ENCODE peak calls at places on chromosomes 7 and 10, in eight cellular contexts. A, N, S, P, T, Y, J and F are unnamed samples.

GRCh38 chr10:49220679-49221078 is 32.5 kb upstream of the TMEM273 start:
- DNase-seq in J (no peak), Y (no peak), S (no peak), T (no peak), N (no peak), A (no peak), P (no peak), F (no peak)

GRCh38 chr10:19987931-19988330 is 171.7 kb downstream of the PLXDC2 start:
- DNase-seq in Y (no peak), P (no peak), N (no peak), T (no peak), A (no peak), S (no peak), J (no peak), F (no peak)

GRCh38 chr10:129531969-129532660 is 65.1 kb downstream of the MGMT start:
- DNase-seq in S (no peak), J (no peak), T (no peak), Y (no peak), N (no peak), P (no peak), A (no peak), F (no peak)

GRCh38 chr10:103711351-103711994 is 143.9 kb downstream of the SH3PXD2A start:
- DNase-seq in P (no peak), Y (no peak), S (no peak), J (no peak), T (no peak), A (no peak), N (no peak), F (no peak)

GRCh38 chr7:154484406-154484805 is 432.2 kb downstream of the DPP6 start:
- DNase-seq in Y (no peak), S (no peak), T (no peak), P (no peak), N (no peak), J (no peak), A (no peak), F (no peak)

GRCh38 chr7:94660006-94660405 is 4.1 kb upstream of the SGCE start:
- DNase-seq in J (no peak), T (no peak), P (no peak), A (no peak), S (no peak), N (no peak), Y (peak), F (no peak)

GRCh38 chr7:25894902-25895791 is 256.9 kb upstream of the NFE2L3 start:
- DNase-seq in A (peak), S (peak), P (no peak), Y (peak), N (peak), T (peak), J (peak), F (peak)

GRCh38 chr7:76332073-76332472 is 26.7 kb downstream of the YWHAG start:
- DNase-seq in P (no peak), J (no peak), S (no peak), N (no peak), T (no peak), Y (no peak), A (no peak), F (no peak)

GRCh38 chr7:30179016-30179436 is 44.2 kb downstream of the MTURN start:
- DNase-seq in J (no peak), Y (no peak), T (no peak), N (no peak), A (no peak), S (no peak), P (no peak), F (no peak)

GRCh38 chr7:142459557-142459963 is 201.7 kb upstream of the PRSS58 start:
- DNase-seq in P (no peak), S (no peak), A (peak), N (no peak), J (no peak), Y (peak), T (no peak), F (no peak)

GRCh38 chr7:318476-319266 is 28.7 kb downstream of the FOXL3 start:
- DNase-seq in P (no peak), A (no peak), S (no peak), T (no peak), J (no peak), N (no peak), Y (no peak), F (no peak)

GRCh38 chr7:129741743-129742213 is 130.3 kb downstream of the NRF1 start:
- DNase-seq in S (no peak), J (no peak), P (no peak), A (no peak), N (peak), T (no peak), Y (peak), F (no peak)

GRCh38 chr7:148747274-148747673 is 48.6 kb downstream of the CUL1 start:
- DNase-seq in T (no peak), N (no peak), Y (no peak), P (no peak), S (no peak), J (no peak), A (no peak), F (no peak)
- TF ChIP-seq CTCF in T (no peak), N (no peak), Y (no peak), P (no peak), S (no peak), J (no peak), A (no peak), F (no peak)

GRCh38 chr10:132036153-132036886 is 29.4 kb upstream of the JAKMIP3 start:
- DNase-seq in A (no peak), J (no peak), N (no peak), S (no peak), P (no peak), Y (no peak), T (no peak), F (no peak)
- H3K4me3 ChIP-seq in A (peak), J (peak), N (peak), S (no peak), P (peak), Y (no peak), T (peak), F (peak)

GRCh38 chr10:116264296-116264695 is 8.7 kb downstream of the GFRA1 start:
- DNase-seq in Y (no peak), A (no peak), J (no peak), N (no peak), T (no peak), P (no peak), S (no peak), F (no peak)

GRCh38 chr10:116259638-116260037 is 13.4 kb downstream of the GFRA1 start:
- DNase-seq in J (no peak), T (no peak), S (no peak), N (no peak), P (no peak), A (no peak), Y (no peak), F (no peak)

GRCh38 chr10:116268976-116269375 is 4.0 kb downstream of the GFRA1 start:
- DNase-seq in Y (no peak), N (no peak), A (no peak), S (no peak), T (no peak), P (no peak), J (no peak), F (no peak)

GRCh38 chr10:116265686-116266085 is 7.3 kb downstream of the GFRA1 start:
- DNase-seq in T (no peak), N (no peak), A (no peak), P (no peak), Y (no peak), J (no peak), S (no peak), F (no peak)

DNA sequence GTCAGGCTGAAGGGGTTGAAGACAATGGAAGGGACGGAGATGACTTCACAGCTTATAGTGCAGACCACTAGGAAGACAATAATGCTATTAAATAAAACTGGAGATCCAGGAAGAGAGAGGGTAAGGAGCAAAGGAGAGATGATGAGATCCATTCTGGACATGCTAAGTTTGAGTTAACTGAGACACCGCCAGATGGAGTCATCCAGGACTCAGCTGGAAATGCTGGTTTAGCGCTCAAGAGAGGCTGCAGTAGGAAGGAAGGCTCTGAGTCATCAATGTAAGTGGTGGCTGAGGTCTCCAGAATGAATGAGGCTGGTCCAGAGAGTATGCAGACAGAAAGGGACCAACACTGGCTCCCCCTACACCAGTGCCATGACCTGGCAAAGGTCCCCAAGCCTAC is 9.1 kb downstream of the GFRA1 start:
- DNase-seq in Y (no peak), P (no peak), S (no peak), J (no peak), T (no peak), A (peak), N (no peak), F (no peak)
- TF ChIP-seq POLR2A in Y (no peak), P (no peak), S (no peak), J (no peak), T (no peak), A (no peak), N (no peak), F (no peak)

GRCh38 chr7:55144333-55144954 is 125.6 kb downstream of the EGFR start:
- DNase-seq in A (no peak), N (no peak), S (no peak), J (no peak), T (no peak), Y (no peak), P (no peak), F (no peak)
- TF ChIP-seq CTCF in A (peak), N (no peak), S (no peak), J (no peak), T (no peak), Y (no peak), P (no peak), F (no peak)

DNA sequence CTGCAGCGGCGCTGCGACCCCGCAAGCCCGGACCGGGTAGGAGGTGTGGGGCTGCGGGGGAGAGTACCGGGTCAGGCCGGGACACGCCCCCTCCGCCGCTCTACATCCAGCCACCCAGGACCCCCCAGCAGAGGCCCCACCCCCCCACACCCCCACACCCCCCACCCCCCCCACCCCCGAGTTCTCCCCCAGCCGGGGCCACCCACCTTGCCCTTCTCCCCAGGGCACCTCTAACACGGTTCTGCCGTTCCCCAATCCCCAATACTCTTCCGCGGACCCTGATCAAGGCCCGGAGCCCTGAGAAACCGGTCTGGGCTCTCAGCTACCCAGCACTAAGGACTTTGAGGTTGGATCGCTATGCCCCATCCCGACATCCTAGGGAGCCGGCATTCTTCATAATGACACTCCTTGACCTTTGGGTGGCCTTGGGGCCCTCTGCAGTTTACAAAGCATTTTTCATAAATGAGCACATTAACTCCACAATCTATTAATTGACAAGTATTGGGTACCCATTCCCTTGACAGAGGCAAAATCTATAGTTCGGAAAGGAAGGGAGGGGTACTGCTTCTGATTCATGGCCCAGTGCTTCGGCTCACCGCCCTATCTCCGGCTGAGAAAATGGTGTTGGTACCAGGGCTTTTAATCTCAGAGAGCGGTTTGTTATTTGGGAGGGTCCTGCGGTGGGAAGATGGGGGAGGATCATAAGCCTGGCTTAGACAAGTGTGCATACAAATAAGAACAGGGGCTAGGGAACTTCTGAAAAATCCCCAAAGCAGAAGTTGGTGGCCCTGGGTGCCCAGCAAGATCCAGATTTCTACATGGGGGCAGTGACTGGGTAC is 3.4 kb downstream of the IMPDH1 start:
- DNase-seq in A (no peak), T (no peak), Y (no peak), N (no peak), S (no peak), P (no peak), J (no peak), F (peak)
- H3K4me3 ChIP-seq in A (peak), T (peak), Y (no peak), N (no peak), S (no peak), P (peak), J (no peak), F (peak)

DNA sequence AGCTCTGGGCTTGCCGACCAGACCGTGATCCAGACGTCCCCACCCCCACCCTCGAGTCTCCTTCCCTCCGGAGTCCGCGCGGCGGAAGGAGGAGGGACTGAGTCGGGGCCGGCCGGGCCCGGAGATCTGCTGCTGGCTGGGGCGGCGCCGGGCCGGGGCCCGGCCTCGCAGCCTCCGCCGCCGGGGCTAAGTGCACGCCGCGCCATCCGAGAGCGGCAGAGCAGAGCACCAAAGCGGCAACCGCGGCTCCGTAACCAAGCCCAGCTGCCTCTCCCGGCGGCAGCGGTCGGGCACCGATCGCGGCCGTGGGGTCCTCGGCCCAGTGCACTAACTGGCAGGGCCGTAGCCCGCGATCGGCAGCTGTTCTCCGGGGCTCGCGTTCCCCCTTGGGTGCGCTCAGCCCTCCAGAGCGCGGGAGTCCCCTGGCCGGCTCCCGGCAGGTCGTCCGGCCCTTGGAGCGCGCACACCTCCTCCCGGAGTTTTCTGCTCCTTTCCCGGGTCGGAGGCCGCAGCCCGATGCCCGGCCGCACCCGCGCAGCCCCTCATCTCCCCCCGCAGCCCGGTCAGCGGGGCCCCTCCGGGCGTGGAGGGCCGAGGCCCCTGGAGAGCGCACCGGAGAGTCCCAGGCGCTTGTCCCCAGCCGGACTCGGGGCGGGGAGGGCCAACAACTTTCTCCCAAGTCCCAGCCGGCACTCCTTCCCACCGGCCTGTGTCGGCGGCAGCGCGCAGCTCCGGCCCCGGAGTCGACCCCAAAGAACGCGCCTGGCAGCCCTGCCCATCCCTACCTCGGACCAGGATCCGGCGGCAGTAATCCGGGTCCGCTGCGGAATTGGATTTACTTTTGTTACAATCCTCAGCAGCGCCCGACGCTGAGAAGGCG is 799 bp downstream of the VAX1 start:
- DNase-seq in J (no peak), A (no peak), N (no peak), Y (peak), T (no peak), P (no peak), S (no peak), F (no peak)
- TF ChIP-seq POLR2A in J (no peak), A (no peak), N (no peak), Y (no peak), T (no peak), P (no peak), S (no peak), F (no peak)

GRCh38 chr7:2168612-2169312 is 64.0 kb downstream of the MAD1L1 start:
- DNase-seq in A (no peak), S (no peak), P (no peak), T (no peak), Y (no peak), N (no peak), J (no peak), F (no peak)

GRCh38 chr7:2172311-2173183 is 60.2 kb downstream of the MAD1L1 start:
- DNase-seq in J (no peak), S (no peak), Y (peak), N (no peak), T (no peak), A (peak), P (no peak), F (no peak)

GRCh38 chr7:2171855-2172254 is 60.9 kb downstream of the MAD1L1 start:
- DNase-seq in P (no peak), Y (no peak), N (no peak), J (no peak), T (no peak), A (no peak), S (no peak), F (no peak)

GRCh38 chr7:2169923-2170575 is 62.7 kb downstream of the MAD1L1 start:
- DNase-seq in N (no peak), J (no peak), P (no peak), A (no peak), Y (no peak), T (no peak), S (no peak), F (no peak)

GRCh38 chr7:2170576-2171521 is 61.9 kb downstream of the MAD1L1 start:
- DNase-seq in N (no peak), Y (no peak), J (no peak), A (no peak), S (no peak), T (no peak), P (no peak), F (no peak)
- TF ChIP-seq CTCF in N (no peak), Y (no peak), J (no peak), A (no peak), S (no peak), T (no peak), P (no peak), F (no peak)

DNA sequence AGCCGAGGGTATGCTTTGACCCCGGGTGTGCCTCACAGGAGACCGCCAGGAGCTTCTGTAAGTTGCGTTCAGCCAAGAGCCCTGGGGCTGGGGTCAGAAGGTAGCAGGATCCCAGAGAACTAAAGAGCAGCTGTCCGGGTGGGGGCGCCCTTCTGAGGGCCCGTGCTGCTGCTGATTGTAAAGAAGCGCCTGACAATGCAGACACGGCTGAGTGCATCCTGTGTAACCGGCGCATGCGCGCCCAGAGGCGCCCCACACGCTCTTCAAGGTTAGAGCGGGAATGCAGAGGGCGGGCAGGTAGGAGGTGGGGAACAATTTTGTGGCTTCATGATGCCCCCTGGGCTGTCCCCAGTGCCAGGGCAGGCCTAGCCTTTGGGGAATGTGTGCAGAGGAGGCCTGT is 210.2 kb upstream of the CTBP2 start:
- DNase-seq in A (no peak), T (no peak), S (no peak), P (no peak), J (no peak), N (no peak), Y (no peak), F (no peak)
- H3K4me3 ChIP-seq in A (no peak), T (no peak), S (no peak), P (no peak), J (no peak), N (no peak), Y (no peak), F (no peak)

GRCh38 chr7:2639151-2639993 is 7.6 kb downstream of the TTYH3 start:
- DNase-seq in N (no peak), S (no peak), A (no peak), P (no peak), J (no peak), Y (no peak), T (no peak), F (no peak)

GRCh38 chr7:2640858-2641257 is 9.1 kb downstream of the TTYH3 start:
- DNase-seq in J (no peak), T (no peak), S (no peak), A (no peak), N (peak), P (no peak), Y (no peak), F (no peak)

GRCh38 chr7:2639994-2640830 is 8.4 kb downstream of the TTYH3 start:
- DNase-seq in J (no peak), P (no peak), T (no peak), A (no peak), S (peak), N (no peak), Y (no peak), F (no peak)

GRCh38 chr7:2643386-2644229 is 11.8 kb downstream of the TTYH3 start:
- DNase-seq in A (no peak), Y (peak), S (no peak), P (no peak), T (no peak), J (no peak), N (no peak), F (peak)

GRCh38 chr7:2641406-2642393 is 9.9 kb downstream of the TTYH3 start:
- DNase-seq in S (peak), A (peak), N (peak), Y (peak), T (peak), P (no peak), J (peak), F (peak)
- TF ChIP-seq POLR2A in S (peak), A (peak), N (no peak), Y (no peak), T (no peak), P (no peak), J (no peak), F (peak)

GRCh38 chr7:138958026-138958956 is 22.9 kb downstream of the KIAA1549 start:
- DNase-seq in S (no peak), N (no peak), J (no peak), Y (no peak), A (peak), T (no peak), P (no peak), F (no peak)
- TF ChIP-seq CTCF in S (no peak), N (no peak), J (no peak), Y (no peak), A (no peak), T (no peak), P (no peak), F (no peak)